ENCODE peak calls at places on chromosome 10, in nine cellular contexts. One of them, this sample, is unnamed.

GRCh38 chr10:33893502-33893901 is 559.0 kb upstream of the NRP1 start:
- DNase-seq in A172: no peak
- DNase-seq in posterior cingulate gyrus: no peak
- DNase-seq in nucleus accumbens: no peak
- DNase-seq in activated T-helper 9 cell treated with anti-CD3 and anti-CD28 coated beads, Interleukin-2, amount 50 U/mL, for 16 hours: no peak
- DNase-seq in GM19239: no peak
- DNase-seq in fibroblast of lung: peak; percentile 44
- DNase-seq in neural crest cell: no peak
- DNase-seq in KBM-7: no peak
- DNase-seq in this sample: no peak

GRCh38 chr10:25768167-25768566 is 165.9 kb upstream of the MYO3A start:
- DNase-seq in A172: no peak
- DNase-seq in posterior cingulate gyrus: no peak
- DNase-seq in nucleus accumbens: no peak
- DNase-seq in activated T-helper 9 cell treated with anti-CD3 and anti-CD28 coated beads, Interleukin-2, amount 50 U/mL, for 16 hours: no peak
- DNase-seq in GM19239: no peak
- DNase-seq in fibroblast of lung: no peak
- DNase-seq in neural crest cell: no peak
- DNase-seq in KBM-7: no peak
- DNase-seq in this sample: no peak

GRCh38 chr10:78721231-78721630 is 347.5 kb upstream of the ZMIZ1 start:
- DNase-seq in A172: no peak
- DNase-seq in posterior cingulate gyrus: no peak
- DNase-seq in nucleus accumbens: no peak
- DNase-seq in activated T-helper 9 cell treated with anti-CD3 and anti-CD28 coated beads, Interleukin-2, amount 50 U/mL, for 16 hours: no peak
- DNase-seq in GM19239: no peak
- DNase-seq in fibroblast of lung: no peak
- DNase-seq in neural crest cell: no peak
- DNase-seq in KBM-7: no peak
- DNase-seq in this sample: no peak

GRCh38 chr10:113626809-113627370 is 37.0 kb downstream of the NRAP start:
- DNase-seq in A172: no peak
- DNase-seq in posterior cingulate gyrus: no peak
- DNase-seq in nucleus accumbens: no peak
- DNase-seq in activated T-helper 9 cell treated with anti-CD3 and anti-CD28 coated beads, Interleukin-2, amount 50 U/mL, for 16 hours: no peak
- DNase-seq in GM19239: no peak
- DNase-seq in fibroblast of lung: no peak
- DNase-seq in neural crest cell: no peak
- DNase-seq in KBM-7: no peak
- DNase-seq in this sample: no peak

GRCh38 chr10:24718031-24718855 is 5.4 kb downstream of the ARHGAP21 start:
- DNase-seq in A172: peak; percentile 53
- DNase-seq in posterior cingulate gyrus: no peak
- DNase-seq in nucleus accumbens: no peak
- DNase-seq in activated T-helper 9 cell treated with anti-CD3 and anti-CD28 coated beads, Interleukin-2, amount 50 U/mL, for 16 hours: no peak
- DNase-seq in GM19239: no peak
- DNase-seq in fibroblast of lung: peak; percentile 89
- DNase-seq in neural crest cell: no peak
- DNase-seq in KBM-7: no peak
- DNase-seq in this sample: no peak

GRCh38 chr10:72009430-72010081 is 45.4 kb downstream of the CHST3 start:
- DNase-seq in A172: peak; percentile 84
- DNase-seq in posterior cingulate gyrus: peak; percentile 69
- DNase-seq in nucleus accumbens: no peak
- DNase-seq in activated T-helper 9 cell treated with anti-CD3 and anti-CD28 coated beads, Interleukin-2, amount 50 U/mL, for 16 hours: no peak
- DNase-seq in GM19239: no peak
- DNase-seq in fibroblast of lung: peak; percentile 99
- DNase-seq in neural crest cell: no peak
- DNase-seq in KBM-7: no peak
- DNase-seq in this sample: no peak

GRCh38 chr10:69124558-69125121 is 662 bp downstream of the VPS26A start:
- DNase-seq in A172: peak; percentile 65
- DNase-seq in posterior cingulate gyrus: no peak
- DNase-seq in nucleus accumbens: no peak
- DNase-seq in activated T-helper 9 cell treated with anti-CD3 and anti-CD28 coated beads, Interleukin-2, amount 50 U/mL, for 16 hours: peak; percentile 19
- DNase-seq in GM19239: peak; percentile 24
- DNase-seq in fibroblast of lung: peak; percentile 61
- DNase-seq in neural crest cell: peak; percentile 12
- DNase-seq in KBM-7: peak; percentile 73
- DNase-seq in this sample: peak; percentile 41

GRCh38 chr10:87590705-87591588 is 68.7 kb upstream of the PAPSS2 start:
- DNase-seq in A172: no peak
- DNase-seq in posterior cingulate gyrus: no peak
- DNase-seq in nucleus accumbens: no peak
- DNase-seq in activated T-helper 9 cell treated with anti-CD3 and anti-CD28 coated beads, Interleukin-2, amount 50 U/mL, for 16 hours: no peak
- DNase-seq in GM19239: no peak
- DNase-seq in fibroblast of lung: peak; percentile 54
- DNase-seq in neural crest cell: no peak
- DNase-seq in KBM-7: no peak
- DNase-seq in this sample: no peak

GRCh38 chr10:111299037-111299436 is 222.2 kb downstream of the ADRA2A start:
- DNase-seq in A172: no peak
- DNase-seq in posterior cingulate gyrus: no peak
- DNase-seq in nucleus accumbens: no peak
- DNase-seq in activated T-helper 9 cell treated with anti-CD3 and anti-CD28 coated beads, Interleukin-2, amount 50 U/mL, for 16 hours: no peak
- DNase-seq in GM19239: no peak
- DNase-seq in fibroblast of lung: no peak
- DNase-seq in neural crest cell: no peak
- DNase-seq in KBM-7: no peak
- DNase-seq in this sample: no peak

GRCh38 chr10:4057725-4058513 is 272.9 kb upstream of the KLF6 start:
- DNase-seq in A172: no peak
- DNase-seq in posterior cingulate gyrus: no peak
- DNase-seq in nucleus accumbens: no peak
- DNase-seq in activated T-helper 9 cell treated with anti-CD3 and anti-CD28 coated beads, Interleukin-2, amount 50 U/mL, for 16 hours: no peak
- DNase-seq in GM19239: no peak
- DNase-seq in fibroblast of lung: no peak
- DNase-seq in neural crest cell: no peak
- DNase-seq in KBM-7: no peak
- DNase-seq in this sample: no peak

GRCh38 chr10:109966961-109967738 is 40.6 kb upstream of the ADD3 start:
- DNase-seq in A172: peak; percentile 40
- DNase-seq in posterior cingulate gyrus: no peak
- DNase-seq in nucleus accumbens: no peak
- DNase-seq in activated T-helper 9 cell treated with anti-CD3 and anti-CD28 coated beads, Interleukin-2, amount 50 U/mL, for 16 hours: no peak
- DNase-seq in GM19239: no peak
- DNase-seq in fibroblast of lung: peak; percentile 92
- DNase-seq in neural crest cell: peak; percentile 14
- DNase-seq in KBM-7: no peak
- DNase-seq in this sample: no peak

GRCh38 chr10:71230656-71231025 is 18.3 kb downstream of the UNC5B start:
- DNase-seq in A172: peak; percentile 53
- DNase-seq in posterior cingulate gyrus: no peak
- DNase-seq in nucleus accumbens: no peak
- DNase-seq in activated T-helper 9 cell treated with anti-CD3 and anti-CD28 coated beads, Interleukin-2, amount 50 U/mL, for 16 hours: no peak
- DNase-seq in GM19239: no peak
- DNase-seq in fibroblast of lung: no peak
- DNase-seq in neural crest cell: no peak
- DNase-seq in KBM-7: no peak
- DNase-seq in this sample: no peak

GRCh38 chr10:30189254-30189583 is 129.8 kb upstream of the JCAD start:
- DNase-seq in A172: no peak
- DNase-seq in posterior cingulate gyrus: no peak
- DNase-seq in nucleus accumbens: no peak
- DNase-seq in activated T-helper 9 cell treated with anti-CD3 and anti-CD28 coated beads, Interleukin-2, amount 50 U/mL, for 16 hours: no peak
- DNase-seq in GM19239: no peak
- DNase-seq in fibroblast of lung: no peak
- DNase-seq in neural crest cell: no peak
- DNase-seq in KBM-7: no peak
- DNase-seq in this sample: no peak

GRCh38 chr10:69644658-69645295 is 14.7 kb downstream of the FAM241B start:
- DNase-seq in A172: peak; percentile 52
- DNase-seq in posterior cingulate gyrus: peak; percentile 63
- DNase-seq in nucleus accumbens: no peak
- DNase-seq in activated T-helper 9 cell treated with anti-CD3 and anti-CD28 coated beads, Interleukin-2, amount 50 U/mL, for 16 hours: no peak
- DNase-seq in GM19239: peak; percentile 50
- DNase-seq in fibroblast of lung: peak; percentile 58
- DNase-seq in neural crest cell: peak; percentile 73
- DNase-seq in KBM-7: peak; percentile 78
- DNase-seq in this sample: no peak

GRCh38 chr10:124348801-124349200 is 69.9 kb downstream of the OAT start:
- DNase-seq in A172: no peak
- DNase-seq in posterior cingulate gyrus: no peak
- DNase-seq in nucleus accumbens: no peak
- DNase-seq in activated T-helper 9 cell treated with anti-CD3 and anti-CD28 coated beads, Interleukin-2, amount 50 U/mL, for 16 hours: no peak
- DNase-seq in GM19239: no peak
- DNase-seq in fibroblast of lung: no peak
- DNase-seq in neural crest cell: no peak
- DNase-seq in KBM-7: no peak
- DNase-seq in this sample: no peak

GRCh38 chr10:58518775-58519174 is 6.1 kb downstream of the BICC1 start:
- DNase-seq in A172: no peak
- DNase-seq in posterior cingulate gyrus: no peak
- DNase-seq in nucleus accumbens: no peak
- DNase-seq in activated T-helper 9 cell treated with anti-CD3 and anti-CD28 coated beads, Interleukin-2, amount 50 U/mL, for 16 hours: no peak
- DNase-seq in GM19239: no peak
- DNase-seq in fibroblast of lung: no peak
- DNase-seq in neural crest cell: no peak
- DNase-seq in KBM-7: no peak
- DNase-seq in this sample: no peak

GRCh38 chr10:109773818-109774440 is 149.4 kb downstream of the XPNPEP1 start:
- DNase-seq in A172: peak; percentile 21
- DNase-seq in posterior cingulate gyrus: no peak
- DNase-seq in nucleus accumbens: no peak
- DNase-seq in activated T-helper 9 cell treated with anti-CD3 and anti-CD28 coated beads, Interleukin-2, amount 50 U/mL, for 16 hours: no peak
- DNase-seq in GM19239: no peak
- DNase-seq in fibroblast of lung: peak; percentile 55
- DNase-seq in neural crest cell: no peak
- DNase-seq in KBM-7: peak; percentile 43
- DNase-seq in this sample: no peak

GRCh38 chr10:89153086-89153485 is 54.0 kb downstream of the CH25H start:
- DNase-seq in A172: peak; percentile 18
- DNase-seq in posterior cingulate gyrus: no peak
- DNase-seq in nucleus accumbens: no peak
- DNase-seq in activated T-helper 9 cell treated with anti-CD3 and anti-CD28 coated beads, Interleukin-2, amount 50 U/mL, for 16 hours: no peak
- DNase-seq in GM19239: no peak
- DNase-seq in fibroblast of lung: no peak
- DNase-seq in neural crest cell: no peak
- DNase-seq in KBM-7: no peak
- DNase-seq in this sample: no peak